ENCODE peak calls at places on chromosomes 12 and 14, in eight cellular contexts. I is upper lobe of left lung, D is endothelial cell of umbilical vein, U is prostate gland, O is HCT116, P is stomach, K is breast epithelium, E is K562. L is an unnamed sample.

GRCh38 chr12:40534828-40535227 is 157.4 kb upstream of the CNTN1 start:
- DNase-seq in I (no peak), D (no peak), U (no peak), O (no peak), P (no peak), K (no peak), E (no peak), L (no peak)

GRCh38 chr14:104387000-104387384 is 192.6 kb upstream of the C14orf180 start:
- DNase-seq in I (peak), D (no peak), U (no peak), O (no peak), P (no peak), K (peak), E (no peak), L (no peak)

GRCh38 chr14:85762523-85762922 is 232.6 kb downstream of the FLRT2 start:
- DNase-seq in I (no peak), D (no peak), U (no peak), O (no peak), P (no peak), K (no peak), E (no peak), L (no peak)

GRCh38 chr12:32895688-32896437 is 714 bp downstream of the PKP2 start:
- DNase-seq in I (peak), D (no peak), U (no peak), O (no peak), P (peak), K (no peak), E (peak), L (no peak)

GRCh38 chr12:49200882-49201594 is 12.2 kb upstream of the TUBA1A start:
- DNase-seq in I (no peak), D (peak), U (peak), O (peak), P (no peak), K (no peak), E (peak), L (no peak)

GRCh38 chr12:64890873-64891468 is 66.5 kb downstream of the TBC1D30 start:
- DNase-seq in I (no peak), D (peak), U (peak), O (peak), P (no peak), K (no peak), E (peak), L (no peak)

GRCh38 chr12:46556820-46557524 is 184.4 kb upstream of the SLC38A2 start:
- DNase-seq in I (no peak), D (peak), U (no peak), O (peak), P (no peak), K (no peak), E (no peak), L (no peak)

GRCh38 chr14:24079521-24080141 is 8.3 kb downstream of the CPNE6 start:
- DNase-seq in I (no peak), D (no peak), U (no peak), O (no peak), P (no peak), K (no peak), E (no peak), L (no peak)

GRCh38 chr14:92362781-92363235 is 39.8 kb downstream of the SLC24A4 start:
- DNase-seq in I (no peak), D (no peak), U (no peak), O (no peak), P (no peak), K (no peak), E (no peak), L (no peak)

GRCh38 chr12:68028647-68029046 is 39.4 kb downstream of the IFNG-AS1 start:
- DNase-seq in I (no peak), D (no peak), U (no peak), O (no peak), P (no peak), K (no peak), E (no peak), L (no peak)
- TF ChIP-seq POLR2AphosphoS5 in I (no peak), D (no peak), U (no peak), O (no peak), P (no peak), K (no peak), E (no peak), L (no peak)

DNA sequence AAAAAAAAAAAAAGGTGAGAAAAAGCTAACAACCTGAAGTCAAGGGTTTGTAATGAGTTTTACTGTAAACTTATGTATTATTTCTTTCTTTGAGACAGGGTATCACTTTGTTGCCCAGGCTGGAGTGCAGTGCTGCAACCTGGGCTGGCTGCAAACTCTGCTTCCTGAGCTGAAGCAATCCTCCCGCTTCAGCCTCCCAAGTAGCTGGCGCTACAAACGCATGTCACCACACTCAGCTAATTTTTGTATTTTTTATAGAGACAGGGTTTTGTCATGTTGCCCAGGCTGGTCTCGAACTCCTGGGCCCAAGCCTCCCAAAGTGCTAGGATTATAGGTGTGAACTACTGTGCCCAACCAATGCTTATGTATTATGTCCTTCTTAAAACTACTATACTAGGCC is 9.2 kb downstream of the ATF7 start:
- DNase-seq in I (no peak), D (no peak), U (no peak), O (no peak), P (no peak), K (no peak), E (no peak), L (no peak)
- H3K27ac ChIP-seq in I (peak), D (peak), U (no peak), O (no peak), P (peak), K (peak), E (no peak), L (peak)

DNA sequence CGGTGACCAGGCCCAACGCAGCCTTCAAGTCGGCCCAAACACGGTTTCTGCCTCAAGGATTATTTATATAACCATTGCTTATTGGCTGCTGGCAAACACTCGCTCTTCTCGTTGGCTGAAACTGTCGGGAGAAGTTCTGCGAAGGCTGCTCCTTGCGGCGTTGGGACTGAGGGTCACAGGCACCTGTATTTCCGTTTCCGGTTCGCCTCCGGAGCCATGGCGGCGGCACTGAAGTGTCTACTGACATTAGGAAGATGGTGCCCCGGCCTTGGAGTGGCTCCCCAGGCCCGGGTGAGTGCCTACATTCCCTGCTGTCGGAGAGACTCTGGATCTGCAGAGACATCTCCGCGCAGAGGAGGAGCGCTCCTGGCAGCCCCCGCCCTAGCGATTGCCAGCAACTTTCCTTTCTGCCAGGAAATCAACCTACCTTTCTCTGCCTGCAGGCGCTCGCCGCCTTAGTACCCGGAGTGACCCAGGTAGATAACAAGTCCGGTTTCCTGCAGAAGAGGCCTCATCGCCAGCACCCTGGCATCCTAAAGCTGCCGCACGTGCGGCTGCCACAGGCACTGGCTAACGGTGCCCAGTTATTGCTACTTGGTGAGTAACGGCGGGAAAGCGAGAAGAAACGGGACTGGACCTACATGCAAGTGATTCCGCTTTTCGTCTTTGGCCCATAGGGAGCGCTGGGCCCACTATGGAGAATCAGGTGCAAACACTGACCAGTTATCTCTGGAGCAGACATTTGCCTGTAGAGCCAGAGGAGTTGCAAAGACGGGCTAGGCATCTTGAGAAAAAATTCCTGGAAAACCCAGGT is at the start of gene METTL17:
- DNase-seq in I (peak), D (peak), U (peak), O (peak), P (peak), K (peak), E (peak), L (peak)
- TF ChIP-seq POLR2A in I (no peak), D (peak), U (peak), O (peak), P (no peak), K (peak), E (peak), L (peak)

GRCh38 chr14:90533591-90534021 is 136.8 kb downstream of the CALM1 start:
- DNase-seq in I (peak), D (no peak), U (no peak), O (no peak), P (no peak), K (no peak), E (peak), L (no peak)

GRCh38 chr14:90535556-90535930 is 138.7 kb downstream of the CALM1 start:
- DNase-seq in I (no peak), D (no peak), U (no peak), O (no peak), P (no peak), K (no peak), E (no peak), L (no peak)

GRCh38 chr14:90532826-90533525 is 136.1 kb downstream of the CALM1 start:
- DNase-seq in I (no peak), D (no peak), U (no peak), O (no peak), P (no peak), K (no peak), E (no peak), L (no peak)

GRCh38 chr14:90534838-90535555 is 138.2 kb downstream of the CALM1 start:
- DNase-seq in I (no peak), D (no peak), U (no peak), O (no peak), P (no peak), K (no peak), E (peak), L (no peak)

GRCh38 chr14:90534091-90534837 is 137.4 kb downstream of the CALM1 start:
- DNase-seq in I (no peak), D (no peak), U (no peak), O (no peak), P (no peak), K (no peak), E (no peak), L (no peak)
- TF ChIP-seq POLR2AphosphoS5 in I (no peak), D (no peak), U (no peak), O (no peak), P (no peak), K (no peak), E (no peak), L (no peak)

DNA sequence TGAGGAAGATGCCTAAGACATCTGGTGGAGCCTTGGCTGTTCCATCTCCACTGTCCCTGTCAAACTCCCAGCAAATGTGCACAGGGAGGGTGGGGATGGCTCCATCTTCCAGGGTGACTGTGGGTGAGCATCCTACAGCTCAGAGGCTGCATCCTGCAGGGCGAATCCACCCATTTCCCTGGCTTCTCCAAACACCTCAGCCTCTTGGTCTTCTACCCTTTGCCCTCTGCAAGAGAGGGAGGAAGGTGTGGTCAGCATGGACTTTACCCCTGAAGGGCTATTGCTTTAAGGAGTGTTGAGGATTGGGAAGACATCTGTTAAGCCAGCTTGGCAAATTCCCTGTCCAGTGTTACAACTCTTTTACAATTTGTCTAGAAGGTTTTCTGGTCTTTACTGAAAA is 23.1 kb upstream of the DGLUCY start:
- DNase-seq in I (no peak), D (no peak), U (no peak), O (no peak), P (no peak), K (no peak), E (no peak), L (no peak)
- H3K27ac ChIP-seq in I (no peak), D (no peak), U (no peak), O (no peak), P (no peak), K (no peak), E (no peak), L (no peak)

GRCh38 chr12:12817611-12818010 is 4.5 kb downstream of the DDX47 start:
- DNase-seq in I (no peak), D (no peak), U (no peak), O (no peak), P (no peak), K (no peak), E (no peak), L (no peak)

GRCh38 chr12:12819221-12819620 is 6.1 kb downstream of the DDX47 start:
- DNase-seq in I (no peak), D (no peak), U (no peak), O (no peak), P (no peak), K (no peak), E (no peak), L (no peak)

GRCh38 chr12:12821975-12822374 is 8.8 kb downstream of the DDX47 start:
- DNase-seq in I (no peak), D (no peak), U (no peak), O (no peak), P (no peak), K (no peak), E (no peak), L (no peak)

GRCh38 chr12:12818693-12819092 is 5.5 kb downstream of the DDX47 start:
- DNase-seq in I (no peak), D (no peak), U (no peak), O (no peak), P (no peak), K (no peak), E (no peak), L (no peak)

DNA sequence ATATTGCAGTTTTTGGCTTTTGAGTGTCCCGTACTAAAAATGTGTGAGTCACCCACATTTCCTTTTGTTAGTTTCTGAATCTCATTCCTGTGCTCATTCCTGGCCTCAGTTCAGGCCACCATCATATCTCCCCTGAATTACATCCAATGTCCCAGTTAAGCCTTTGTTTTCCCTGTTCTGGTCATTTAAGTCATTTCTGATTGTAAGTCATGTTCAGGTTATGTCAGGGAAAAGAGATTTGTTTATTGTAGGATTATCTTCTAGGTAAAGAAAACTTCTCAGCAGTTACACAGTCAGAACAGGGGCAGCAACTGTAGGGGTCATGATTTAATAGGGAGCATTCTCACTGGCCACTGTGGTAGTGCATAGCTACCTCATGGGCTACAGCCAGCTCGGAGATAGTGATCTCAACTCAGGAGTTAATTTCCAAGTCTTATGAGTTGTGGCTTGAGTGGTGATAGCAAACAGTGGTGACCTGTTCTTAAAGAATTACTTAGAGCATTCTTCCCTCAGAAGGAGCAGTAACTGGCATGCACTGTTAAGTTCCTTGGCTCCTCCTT is 6.7 kb downstream of the DDX47 start:
- DNase-seq in I (no peak), D (peak), U (peak), O (no peak), P (no peak), K (no peak), E (no peak), L (no peak)
- TF ChIP-seq POLR2A in I (no peak), D (no peak), U (no peak), O (no peak), P (no peak), K (no peak), E (no peak), L (no peak)

GRCh38 chr14:68792830-68793733 is at the start of gene ZFP36L1:
- DNase-seq in I (peak), D (peak), U (peak), O (peak), P (peak), K (peak), E (peak), L (peak)
- TF ChIP-seq POLR2AphosphoS5 in I (peak), D (peak), U (peak), O (peak), P (peak), K (peak), E (peak), L (peak)

DNA sequence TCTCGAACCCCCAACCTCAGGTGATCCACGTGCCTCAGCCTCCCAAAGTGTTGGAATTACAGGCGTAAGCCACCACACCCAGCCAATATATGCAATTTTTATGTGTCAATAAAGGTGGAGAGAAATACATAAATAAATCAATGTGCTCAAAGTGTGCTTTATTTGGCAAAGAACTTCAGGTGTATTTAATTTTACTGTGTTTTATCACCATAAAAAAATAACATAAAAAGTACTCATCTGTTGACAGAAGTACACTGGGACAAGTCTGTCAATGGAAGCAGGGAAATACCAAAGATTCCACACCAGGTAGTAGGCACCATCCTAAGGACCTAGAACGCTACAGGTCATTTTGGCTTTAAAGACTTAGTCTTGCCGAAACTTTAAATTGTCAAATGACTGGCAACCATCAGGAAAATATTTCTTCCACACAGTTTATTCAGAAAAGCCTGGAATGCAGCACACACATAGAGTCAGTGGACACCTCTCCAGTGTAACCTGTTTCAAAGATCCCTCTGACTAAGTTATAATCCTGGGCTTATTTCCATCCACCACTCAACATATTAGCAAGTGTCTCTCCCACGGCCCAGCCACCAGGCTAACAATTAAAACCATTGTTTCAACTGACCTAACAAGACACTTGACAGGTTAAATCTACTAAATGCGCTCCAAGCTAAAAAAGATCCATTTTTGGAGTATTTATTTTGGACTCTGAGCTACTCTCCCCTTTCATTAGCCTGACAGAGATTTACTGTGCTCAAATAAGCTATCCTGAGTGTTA is 4.2 kb downstream of the ERO1A start:
- DNase-seq in I (no peak), D (no peak), U (no peak), O (no peak), P (no peak), K (no peak), E (no peak), L (no peak)
- H3K27ac ChIP-seq in I (no peak), D (no peak), U (no peak), O (no peak), P (no peak), K (no peak), E (no peak), L (no peak)

L was measured in esophagus muscularis mucosa.